ENCODE peak calls at places on chromosomes 6 and 20, in eight cellular contexts. K, Z, A, L, W, P, B and Y are unnamed samples.

GRCh38 chr6:134314236-134314821 is 3.6 kb downstream of the SGK1 start:
- DNase-seq in K (no peak), Z (no peak), A (no peak), L (no peak), W (no peak), P (no peak), B (no peak), Y (no peak)

GRCh38 chr6:43186706-43187105 is 4.7 kb downstream of the CUL9 start:
- DNase-seq in K (no peak), Z (no peak), A (no peak), L (no peak), W (no peak), P (no peak), B (no peak), Y (no peak)

GRCh38 chr6:47165918-47166317 is 123.8 kb upstream of the ADGRF1 start:
- DNase-seq in K (no peak), Z (no peak), A (no peak), L (no peak), W (no peak), P (no peak), B (no peak), Y (no peak)

GRCh38 chr6:20366082-20366834 is 35.4 kb upstream of the E2F3 start:
- DNase-seq in K (no peak), Z (no peak), A (no peak), L (no peak), W (no peak), P (no peak), B (no peak), Y (no peak)

GRCh38 chr6:113120577-113121285 is 736.4 kb upstream of the MARCKS start:
- DNase-seq in K (no peak), Z (no peak), A (no peak), L (no peak), W (no peak), P (no peak), B (peak), Y (peak)

GRCh38 chr20:53738039-53738944 is 144.7 kb upstream of the ZNF217 start:
- DNase-seq in K (peak), Z (peak), A (peak), L (peak), W (no peak), P (peak), B (peak), Y (no peak)

GRCh38 chr6:134080171-134080795 is 27.9 kb upstream of the SLC2A12 start:
- DNase-seq in K (no peak), Z (no peak), A (no peak), L (no peak), W (no peak), P (no peak), B (no peak), Y (no peak)

GRCh38 chr6:162706236-162706635 is 21.3 kb downstream of the PRKN start:
- DNase-seq in K (peak), Z (peak), A (peak), L (no peak), W (no peak), P (peak), B (no peak), Y (no peak)

GRCh38 chr6:34207695-34208443 is 28.8 kb upstream of the HMGA1 start:
- DNase-seq in K (peak), Z (no peak), A (no peak), L (no peak), W (no peak), P (no peak), B (no peak), Y (no peak)

GRCh38 chr6:144415014-144415413 is 129.9 kb downstream of the UTRN start:
- DNase-seq in K (no peak), Z (no peak), A (no peak), L (no peak), W (no peak), P (no peak), B (peak), Y (no peak)

GRCh38 chr20:1902188-1902587 is 7.0 kb downstream of the SIRPA start:
- DNase-seq in K (no peak), Z (no peak), A (no peak), L (no peak), W (no peak), P (no peak), B (no peak), Y (no peak)

GRCh38 chr6:12815884-12816600 is 99.5 kb downstream of the PHACTR1 start:
- DNase-seq in K (no peak), Z (no peak), A (no peak), L (peak), W (no peak), P (no peak), B (no peak), Y (no peak)

GRCh38 chr6:149915970-149916865 is 6.7 kb downstream of the RAET1G start:
- DNase-seq in K (no peak), Z (no peak), A (no peak), L (no peak), W (no peak), P (no peak), B (no peak), Y (no peak)

GRCh38 chr6:170051229-170052172 is 239.4 kb downstream of the DLL1 start:
- DNase-seq in K (peak), Z (no peak), A (peak), L (no peak), W (no peak), P (no peak), B (no peak), Y (no peak)

GRCh38 chr6:46926481-46926880 is 4.7 kb upstream of the ADGRF5 start:
- DNase-seq in K (no peak), Z (no peak), A (no peak), L (no peak), W (no peak), P (no peak), B (peak), Y (no peak)

GRCh38 chr6:91144161-91144560 is 557.3 kb upstream of the MAP3K7 start:
- DNase-seq in K (no peak), Z (no peak), A (no peak), L (no peak), W (no peak), P (no peak), B (no peak), Y (no peak)

GRCh38 chr20:60589624-60590023 is 631.4 kb downstream of the CDH26 start:
- DNase-seq in K (no peak), Z (no peak), A (no peak), L (no peak), W (no peak), P (no peak), B (peak), Y (no peak)

GRCh38 chr20:31543966-31544598 is 29.8 kb downstream of the HM13 start:
- DNase-seq in K (no peak), Z (no peak), A (no peak), L (no peak), W (no peak), P (no peak), B (peak), Y (peak)

GRCh38 chr6:112269165-112269564 is 14.8 kb upstream of the LAMA4 start:
- DNase-seq in K (no peak), Z (no peak), A (no peak), L (peak), W (no peak), P (no peak), B (peak), Y (no peak)

GRCh38 chr6:11278207-11278559 is 45.7 kb upstream of the NEDD9 start:
- DNase-seq in K (no peak), Z (no peak), A (no peak), L (no peak), W (no peak), P (no peak), B (no peak), Y (no peak)

GRCh38 chr20:54535045-54535444 is 59.7 kb downstream of the DOK5 start:
- DNase-seq in K (no peak), Z (no peak), A (no peak), L (no peak), W (no peak), P (no peak), B (no peak), Y (no peak)

GRCh38 chr6:24419526-24419925 is 16.8 kb downstream of the MRS2 start:
- DNase-seq in K (no peak), Z (no peak), A (no peak), L (no peak), W (no peak), P (no peak), B (no peak), Y (no peak)

GRCh38 chr6:148520109-148520841 is 177.6 kb downstream of the SASH1 start:
- DNase-seq in K (peak), Z (no peak), A (no peak), L (no peak), W (no peak), P (no peak), B (no peak), Y (no peak)

GRCh38 chr6:33207569-33208088 is 671 bp upstream of the RING1 start:
- DNase-seq in K (peak), Z (peak), A (no peak), L (peak), W (no peak), P (no peak), B (no peak), Y (peak)

GRCh38 chr6:163563303-163563702 is 148.8 kb downstream of the QKI start:
- DNase-seq in K (no peak), Z (no peak), A (no peak), L (no peak), W (no peak), P (no peak), B (no peak), Y (no peak)

GRCh38 chr6:129744201-129744879 is 34.4 kb upstream of the ARHGAP18 start:
- DNase-seq in K (no peak), Z (no peak), A (no peak), L (peak), W (no peak), P (no peak), B (peak), Y (no peak)

GRCh38 chr6:2817778-2818443 is 23.8 kb downstream of the SERPINB1 start:
- DNase-seq in K (no peak), Z (no peak), A (no peak), L (no peak), W (no peak), P (no peak), B (peak), Y (no peak)

GRCh38 chr20:34773726-34774125 is 51.7 kb downstream of the NCOA6 start:
- DNase-seq in K (no peak), Z (no peak), A (no peak), L (no peak), W (no peak), P (no peak), B (no peak), Y (no peak)

GRCh38 chr20:61436674-61437279 is 184.7 kb downstream of the CDH4 start:
- DNase-seq in K (no peak), Z (no peak), A (no peak), L (no peak), W (no peak), P (no peak), B (no peak), Y (peak)

GRCh38 chr6:110690106-110690654 is 125.1 kb downstream of the CDK19 start:
- DNase-seq in K (no peak), Z (no peak), A (no peak), L (no peak), W (no peak), P (no peak), B (no peak), Y (no peak)

GRCh38 chr6:82910394-82910793 is 155.2 kb downstream of the UBE3D start:
- DNase-seq in K (no peak), Z (no peak), A (no peak), L (no peak), W (no peak), P (no peak), B (no peak), Y (no peak)